ENCODE peak calls at places on chromosomes 3 and 15, in nine cellular contexts. X, B, D, P, S, F, Y, T and W are unnamed samples. For H3K4me1, the result is how much of the 10 kb centered on the place peaks cover.

GRCh38 chr15:83655237-83655616 is 1.3 kb downstream of the ADAMTSL3 start:
- DNase-seq in X (no peak), B (no peak), D (no peak), P (no peak), S (no peak), F (no peak), Y (no peak), T (no peak), W (no peak)

GRCh38 chr15:25830844-25831443 is 32.2 kb downstream of the ATP10A start:
- DNase-seq in X (peak), B (peak), D (peak), P (peak), S (peak), F (peak), Y (peak), T (no peak), W (no peak)

GRCh38 chr15:41774873-41775417 is 661 bp downstream of the MAPKBP1 start:
- DNase-seq in X (no peak), B (no peak), D (no peak), P (no peak), S (no peak), F (no peak), Y (no peak), T (no peak), W (no peak)

GRCh38 chr3:185630182-185630622 is 44.1 kb downstream of the SENP2 start:
- DNase-seq in X (peak), B (peak), D (peak), P (peak), S (peak), F (peak), Y (peak), T (no peak), W (peak)

GRCh38 chr3:157542711-157543485 is 39.7 kb upstream of the VEPH1 start:
- DNase-seq in X (peak), B (peak), D (peak), P (peak), S (no peak), F (peak), Y (peak), T (no peak), W (peak)

GRCh38 chr15:99451484-99451883 is 114.3 kb upstream of the MEF2A start:
- DNase-seq in X (no peak), B (no peak), D (no peak), P (peak), S (no peak), F (no peak), Y (no peak), T (no peak), W (no peak)

GRCh38 chr3:12178091-12178820 is 19.5 kb upstream of the TIMP4 start:
- DNase-seq in X (no peak), B (no peak), D (peak), P (peak), S (no peak), F (peak), Y (peak), T (no peak), W (peak)

GRCh38 chr15:70873232-70874054 is 18.8 kb downstream of the THAP10 start:
- DNase-seq in X (no peak), B (no peak), D (no peak), P (no peak), S (no peak), F (no peak), Y (no peak), T (no peak), W (no peak)

GRCh38 chr15:36024066-36024465 is 478.1 kb upstream of the DPH6 start:
- DNase-seq in X (no peak), B (no peak), D (no peak), P (no peak), S (peak), F (peak), Y (no peak), T (no peak), W (no peak)

GRCh38 chr3:11288786-11289637 is 16.8 kb downstream of the ATG7 start:
- DNase-seq in X (peak), B (no peak), D (no peak), P (no peak), S (no peak), F (peak), Y (no peak), T (peak), W (no peak)

GRCh38 chr15:67901922-67902321 is 62.1 kb upstream of the RNU6-1 start:
- DNase-seq in X (no peak), B (no peak), D (no peak), P (no peak), S (no peak), F (no peak), Y (no peak), T (no peak), W (no peak)

GRCh38 chr15:75215107-75216004 is 13.7 kb downstream of the C15orf39 start:
- DNase-seq in X (no peak), B (no peak), D (no peak), P (no peak), S (no peak), F (no peak), Y (no peak), T (no peak), W (no peak)

GRCh38 chr3:106570426-106570825 is 701.6 kb upstream of the CBLB start:
- DNase-seq in X (no peak), B (no peak), D (no peak), P (no peak), S (no peak), F (no peak), Y (no peak), T (no peak), W (no peak)

GRCh38 chr15:64982472-64982871 is 7.2 kb downstream of the SPG21 start:
- DNase-seq in X (no peak), B (no peak), D (no peak), P (no peak), S (no peak), F (no peak), Y (no peak), T (no peak), W (no peak)

DNA sequence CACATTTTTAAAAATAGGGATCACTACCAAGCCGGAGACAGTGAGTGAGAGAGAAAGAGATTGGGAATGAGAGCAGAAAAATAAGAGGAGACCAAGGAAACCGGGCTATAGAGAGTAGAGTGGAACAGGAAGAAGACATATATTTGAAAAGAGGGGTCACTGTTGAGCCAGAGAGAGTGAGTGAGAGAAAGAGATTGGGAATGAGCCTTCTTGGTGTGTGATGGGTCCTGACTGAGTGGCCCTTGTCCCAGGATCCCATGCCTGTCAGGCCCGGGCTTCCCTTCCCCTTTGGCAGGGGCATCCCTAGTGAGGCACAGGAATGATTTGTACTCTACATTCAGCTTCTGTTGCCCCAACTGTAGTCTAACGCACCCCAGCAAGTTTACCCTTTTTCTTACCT is 646.6 kb downstream of the NTRK3 start:
- DNase-seq in X (no peak), B (no peak), D (no peak), P (no peak), S (no peak), F (no peak), Y (no peak), T (no peak), W (no peak)
- TF ChIP-seq CTCF in X (no peak), B (no peak), D (no peak), P (no peak), S (no peak), F (no peak), Y (no peak), T (no peak), W (no peak)

DNA sequence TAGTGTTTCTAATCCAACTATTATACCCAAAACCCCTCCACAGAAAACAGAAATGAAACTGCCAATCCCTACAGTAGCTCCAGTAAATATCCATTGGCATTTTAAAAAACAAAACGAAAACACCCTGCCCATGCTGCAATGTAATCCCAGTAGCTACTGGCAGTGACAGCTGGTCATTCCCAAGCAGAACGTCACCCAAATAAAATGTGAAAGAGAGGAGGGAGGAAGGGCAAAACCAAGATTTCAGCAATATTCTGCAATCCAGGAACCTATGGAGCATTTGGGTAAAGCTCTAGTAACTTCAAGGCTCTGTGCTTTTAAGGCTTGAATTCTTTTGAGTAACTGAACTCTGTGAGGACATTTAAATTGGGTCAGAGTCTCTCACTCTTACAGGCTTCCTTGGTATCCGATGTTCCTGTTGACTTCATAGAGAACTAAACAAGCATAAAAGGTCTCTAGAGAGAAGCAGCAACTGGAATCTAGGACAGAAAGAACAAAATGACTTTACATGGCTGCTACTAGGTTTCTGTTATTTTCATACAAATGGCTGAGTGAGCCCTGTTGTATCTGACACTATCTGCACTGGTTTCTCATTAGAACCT is 136.2 kb downstream of the TNIK start:
- DNase-seq in X (no peak), B (no peak), D (peak), P (no peak), S (no peak), F (peak), Y (no peak), T (no peak), W (no peak)
- H3K4me1 ChIP-seq in X (under half), B (under half), D (under half), P (under half), S (under half), F (under half), Y (half or more), T (under half), W (under half)

GRCh38 chr3:180594631-180595348 is 7.2 kb upstream of the TTC14 start:
- DNase-seq in X (peak), B (no peak), D (no peak), P (no peak), S (no peak), F (peak), Y (no peak), T (peak), W (no peak)
- TF ChIP-seq CTCF in X (peak), B (no peak), D (peak), P (peak), S (no peak), F (peak), Y (no peak), T (peak), W (no peak)

GRCh38 chr15:39028069-39028468 is 463.5 kb upstream of the RASGRP1 start:
- DNase-seq in X (peak), B (no peak), D (peak), P (peak), S (no peak), F (peak), Y (peak), T (peak), W (no peak)
- H3K4me1 ChIP-seq in X (under half), B (under half), D (under half), P (under half), S (under half), F (under half), Y (under half), T (under half), W (under half)

DNA sequence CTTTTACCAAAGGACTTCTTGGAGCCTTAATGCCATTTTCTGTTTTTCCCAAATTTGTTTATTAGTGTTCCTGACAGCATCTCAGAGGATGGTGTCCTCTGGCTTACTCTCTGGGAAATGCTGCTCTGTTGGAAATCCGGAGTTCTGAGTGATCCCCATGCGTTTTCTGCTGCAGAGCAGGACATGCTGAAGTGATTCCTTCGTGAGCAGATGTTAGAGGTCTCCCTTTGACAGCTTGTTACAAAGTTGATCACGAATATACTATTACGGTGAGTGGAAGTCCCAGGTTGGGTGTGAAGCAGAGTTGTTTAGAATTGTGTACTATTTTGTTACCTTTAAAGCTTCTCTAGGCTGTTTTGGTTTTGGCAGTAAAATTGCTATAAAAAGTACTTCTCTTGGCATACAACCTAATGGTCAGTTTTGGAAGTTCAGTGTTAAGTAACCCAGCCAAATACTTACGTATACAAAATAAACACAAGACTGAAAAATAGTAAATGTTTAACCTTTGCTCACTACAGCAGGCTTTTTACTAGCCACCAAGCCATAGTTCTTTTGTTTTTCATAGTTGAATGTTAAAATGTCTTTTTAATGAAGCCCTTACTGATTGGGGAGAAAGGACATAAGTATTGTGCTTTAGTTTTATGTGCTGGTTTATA is 15.0 kb upstream of the GOLGA6L9 start:
- DNase-seq in X (peak), B (no peak), D (no peak), P (no peak), S (no peak), F (peak), Y (no peak), T (no peak), W (no peak)
- TF ChIP-seq CTCF in X (no peak), B (no peak), D (no peak), P (no peak), S (no peak), F (no peak), Y (no peak), T (no peak), W (no peak)

GRCh38 chr3:127743676-127744075 is 70.9 kb downstream of the ABTB1 start:
- DNase-seq in X (no peak), B (no peak), D (no peak), P (no peak), S (no peak), F (no peak), Y (no peak), T (no peak), W (no peak)
- H3K4me1 ChIP-seq in X (half or more), B (half or more), D (under half), P (under half), S (under half), F (under half), Y (under half), T (under half), W (half or more)

DNA sequence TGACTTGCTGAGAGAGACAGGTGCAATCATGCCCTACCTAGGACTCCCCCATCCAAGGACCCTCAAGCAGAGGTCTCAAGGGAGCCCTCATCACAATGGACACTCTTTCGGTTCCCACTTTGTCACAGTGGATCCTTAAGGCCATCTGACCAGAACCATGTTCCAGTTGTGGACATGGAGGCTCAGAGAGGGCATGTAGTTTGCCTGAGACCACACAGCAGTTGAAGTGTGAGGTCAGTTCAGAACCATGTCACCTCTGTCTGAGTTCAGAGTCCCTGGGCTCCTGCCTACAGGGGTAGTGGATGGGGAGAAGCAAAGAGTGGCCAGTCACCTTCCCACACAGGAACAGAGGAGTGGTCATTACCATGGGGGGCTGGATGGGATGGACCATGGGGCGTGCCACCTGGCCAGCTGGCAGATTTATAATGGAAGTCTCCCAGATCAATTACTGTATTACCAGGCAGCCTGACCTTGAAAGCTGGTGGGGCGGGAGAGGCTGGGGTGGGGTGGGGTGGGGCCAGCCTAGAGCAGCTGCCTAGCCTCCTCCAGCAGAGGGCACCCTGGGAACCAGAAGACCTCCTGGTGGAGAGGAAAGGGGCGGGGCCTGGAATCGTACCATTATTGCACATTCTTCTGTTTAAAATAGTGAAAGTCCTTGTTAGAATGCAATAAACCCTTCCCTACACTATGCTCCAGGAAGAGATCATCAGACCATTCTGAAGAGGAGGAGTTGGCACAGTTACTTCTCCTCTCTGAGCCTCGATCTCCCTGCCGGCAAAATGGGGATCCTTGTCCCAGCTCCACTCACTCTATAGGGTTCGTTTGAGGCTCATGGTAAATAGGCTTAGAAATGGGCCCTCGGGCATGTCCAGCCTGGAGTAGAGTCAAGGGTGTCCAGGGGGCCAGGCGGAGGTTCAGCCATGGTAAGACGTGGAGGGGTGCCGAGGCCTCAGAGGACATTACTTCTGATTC is 26.9 kb upstream of the LINGO1 start:
- DNase-seq in X (peak), B (peak), D (peak), P (no peak), S (no peak), F (peak), Y (peak), T (no peak), W (peak)
- TF ChIP-seq CTCF in X (peak), B (peak), D (peak), P (peak), S (no peak), F (peak), Y (peak), T (peak), W (peak)

GRCh38 chr15:49815506-49815905 is 194.7 kb downstream of the DTWD1 start:
- DNase-seq in X (no peak), B (no peak), D (no peak), P (no peak), S (no peak), F (peak), Y (no peak), T (no peak), W (no peak)
- H3K4me1 ChIP-seq in X (under half), B (under half), D (under half), P (under half), S (under half), F (under half), Y (under half), T (under half), W (under half)

GRCh38 chr3:150409527-150410310 is 1.6 kb downstream of the TSC22D2 start:
- DNase-seq in X (peak), B (peak), D (peak), P (peak), S (peak), F (peak), Y (peak), T (no peak), W (peak)

GRCh38 chr3:150407818-150408231 is 273 bp upstream of the TSC22D2 start:
- DNase-seq in X (no peak), B (peak), D (peak), P (no peak), S (peak), F (peak), Y (peak), T (no peak), W (peak)

GRCh38 chr3:150407051-150407817 is 864 bp upstream of the TSC22D2 start:
- DNase-seq in X (peak), B (peak), D (no peak), P (no peak), S (no peak), F (peak), Y (no peak), T (no peak), W (no peak)

GRCh38 chr3:150409125-150409526 is 1.0 kb downstream of the TSC22D2 start:
- DNase-seq in X (no peak), B (no peak), D (no peak), P (no peak), S (no peak), F (no peak), Y (no peak), T (no peak), W (no peak)

DNA sequence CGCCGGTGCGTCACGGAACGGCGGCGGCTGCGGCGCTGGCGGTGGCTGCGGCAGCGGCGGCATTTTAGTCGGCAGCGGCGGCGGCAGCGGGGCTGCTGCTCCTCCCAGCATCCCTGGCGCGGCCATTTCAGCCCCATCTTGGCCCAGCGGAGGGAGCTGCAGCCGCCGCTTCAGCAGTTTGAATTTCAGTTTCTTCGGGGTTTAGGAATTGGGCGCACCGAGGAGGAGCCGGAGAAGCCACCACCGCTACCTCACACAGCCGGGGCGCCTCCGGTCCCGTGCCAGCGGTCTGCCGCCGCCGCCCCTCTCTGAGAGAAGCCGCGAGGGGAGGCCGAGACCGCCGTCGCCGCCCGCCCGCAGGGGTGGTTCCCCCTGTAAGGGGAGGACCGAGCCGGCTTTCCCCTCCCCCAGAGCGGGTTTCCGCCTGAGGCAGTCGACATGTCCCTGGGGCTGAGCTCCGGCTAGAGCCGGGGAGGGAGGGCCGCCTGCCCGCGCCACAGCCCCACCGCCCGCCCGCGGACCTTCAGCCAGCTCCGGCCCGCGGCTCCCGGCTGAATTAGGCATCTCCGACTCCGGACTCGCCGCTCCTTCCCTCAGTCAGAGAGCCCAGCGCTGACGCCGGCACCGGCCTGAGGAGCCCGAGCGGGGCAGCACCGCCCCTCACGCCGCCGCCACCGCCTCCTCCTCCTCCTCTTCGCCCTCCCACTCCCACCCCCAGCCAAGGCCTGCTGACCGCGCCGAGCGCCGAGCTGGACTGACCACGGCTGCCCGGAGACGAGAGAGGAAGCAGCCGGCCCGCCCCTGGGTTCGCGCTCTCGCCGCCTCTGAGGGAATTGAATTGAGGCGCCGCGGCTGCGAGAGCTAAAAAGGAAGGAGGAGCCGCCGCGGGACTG is at the start of gene TSC22D2:
- DNase-seq in X (peak), B (peak), D (peak), P (peak), S (peak), F (peak), Y (peak), T (no peak), W (peak)
- TF ChIP-seq CTCF in X (no peak), B (no peak), D (no peak), P (no peak), S (no peak), F (no peak), Y (peak), T (peak), W (no peak)